ENCODE peak calls at places on chromosomes 6 and 20, in six cellular contexts. One of them, this sample, is unnamed.

GRCh38 chr6:26017567-26017966 is 55.0 kb downstream of the TRIM38 start:
- DNase-seq in nephron progenitor cell: peak
- DNase-seq in NCI-H345: no peak
- DNase-seq in hypothalamus: peak
- DNase-seq in CD8-positive, alpha-beta T cell: no peak
- DNase-seq in GM10248: no peak
- DNase-seq in this sample: no peak

GRCh38 chr6:47413752-47414516 is 63.7 kb upstream of the CD2AP start:
- DNase-seq in GM10248: peak
- DNase-seq in hypothalamus: no peak
- DNase-seq in nephron progenitor cell: peak
- DNase-seq in NCI-H345: peak
- DNase-seq in CD8-positive, alpha-beta T cell: no peak
- DNase-seq in this sample: no peak

GRCh38 chr20:59581983-59582679 is 22.2 kb upstream of the PHACTR3 start:
- DNase-seq in NCI-H345: no peak
- DNase-seq in hypothalamus: no peak
- DNase-seq in GM10248: no peak
- DNase-seq in CD8-positive, alpha-beta T cell: no peak
- DNase-seq in nephron progenitor cell: no peak
- DNase-seq in this sample: no peak

GRCh38 chr20:51446656-51447055 is 95.9 kb downstream of the NFATC2 start:
- DNase-seq in GM10248: no peak
- DNase-seq in hypothalamus: no peak
- DNase-seq in CD8-positive, alpha-beta T cell: no peak
- DNase-seq in NCI-H345: no peak
- DNase-seq in nephron progenitor cell: no peak
- DNase-seq in this sample: no peak

GRCh38 chr6:170152989-170153388 is 137.9 kb downstream of the DLL1 start:
- DNase-seq in CD8-positive, alpha-beta T cell: no peak
- DNase-seq in NCI-H345: peak
- DNase-seq in GM10248: no peak
- DNase-seq in hypothalamus: peak
- DNase-seq in nephron progenitor cell: no peak
- DNase-seq in this sample: no peak

GRCh38 chr6:86943819-86944407 is 6.6 kb downstream of the HTR1E start:
- DNase-seq in hypothalamus: no peak
- DNase-seq in nephron progenitor cell: no peak
- DNase-seq in CD8-positive, alpha-beta T cell: no peak
- DNase-seq in NCI-H345: no peak
- DNase-seq in GM10248: no peak
- DNase-seq in this sample: no peak

GRCh38 chr6:12034349-12034748 is 22.2 kb downstream of the HIVEP1 start:
- DNase-seq in nephron progenitor cell: no peak
- DNase-seq in CD8-positive, alpha-beta T cell: no peak
- DNase-seq in NCI-H345: no peak
- DNase-seq in GM10248: no peak
- DNase-seq in hypothalamus: no peak
- DNase-seq in this sample: no peak

GRCh38 chr20:24723953-24724352 is 225.1 kb upstream of the CST7 start:
- DNase-seq in CD8-positive, alpha-beta T cell: no peak
- DNase-seq in hypothalamus: no peak
- DNase-seq in NCI-H345: no peak
- DNase-seq in nephron progenitor cell: no peak
- DNase-seq in GM10248: no peak
- DNase-seq in this sample: no peak

GRCh38 chr6:166308769-166309589 is 787 bp upstream of the PRR18 start:
- DNase-seq in NCI-H345: peak
- DNase-seq in GM10248: no peak
- DNase-seq in nephron progenitor cell: no peak
- DNase-seq in hypothalamus: no peak
- DNase-seq in CD8-positive, alpha-beta T cell: no peak
- DNase-seq in this sample: no peak

GRCh38 chr20:58447733-58448391 is 58.8 kb downstream of the VAPB start:
- DNase-seq in hypothalamus: no peak
- DNase-seq in NCI-H345: peak
- DNase-seq in CD8-positive, alpha-beta T cell: peak
- DNase-seq in GM10248: peak
- DNase-seq in nephron progenitor cell: peak
- DNase-seq in this sample: peak

GRCh38 chr6:25835442-25836283 is 3.8 kb upstream of the SLC17A1 start:
- DNase-seq in GM10248: no peak
- DNase-seq in nephron progenitor cell: peak
- DNase-seq in NCI-H345: no peak
- DNase-seq in CD8-positive, alpha-beta T cell: no peak
- DNase-seq in hypothalamus: no peak
- DNase-seq in this sample: no peak

GRCh38 chr6:63213325-63213724 is 2.1 kb downstream of the FKBP1C start:
- DNase-seq in GM10248: no peak
- DNase-seq in CD8-positive, alpha-beta T cell: no peak
- DNase-seq in nephron progenitor cell: no peak
- DNase-seq in NCI-H345: no peak
- DNase-seq in hypothalamus: no peak
- DNase-seq in this sample: no peak

GRCh38 chr6:3510178-3510577 is 53.3 kb upstream of the SLC22A23 start:
- DNase-seq in CD8-positive, alpha-beta T cell: no peak
- DNase-seq in nephron progenitor cell: no peak
- DNase-seq in hypothalamus: no peak
- DNase-seq in GM10248: no peak
- DNase-seq in NCI-H345: no peak
- DNase-seq in this sample: no peak

GRCh38 chr20:36542019-36542488 is 735 bp downstream of the MYL9 start:
- DNase-seq in nephron progenitor cell: peak
- DNase-seq in GM10248: no peak
- DNase-seq in NCI-H345: no peak
- DNase-seq in hypothalamus: no peak
- DNase-seq in CD8-positive, alpha-beta T cell: no peak
- DNase-seq in this sample: no peak

GRCh38 chr6:150256618-150257272 is 112.1 kb upstream of the IYD start:
- DNase-seq in GM10248: no peak
- DNase-seq in nephron progenitor cell: no peak
- DNase-seq in hypothalamus: no peak
- DNase-seq in CD8-positive, alpha-beta T cell: no peak
- DNase-seq in NCI-H345: no peak
- DNase-seq in this sample: no peak

GRCh38 chr20:21272679-21273078 is 30.5 kb upstream of the XRN2 start:
- DNase-seq in CD8-positive, alpha-beta T cell: no peak
- DNase-seq in NCI-H345: no peak
- DNase-seq in nephron progenitor cell: no peak
- DNase-seq in GM10248: no peak
- DNase-seq in hypothalamus: no peak
- DNase-seq in this sample: no peak